ENCODE peak calls at places on chromosome 1, in seven cellular contexts. Z, P, X, G, U, O and A are unnamed samples.

GRCh38 chr1:170145691-170146676 is at the start of gene NTMT2:
- DNase-seq in Z (no peak), P (no peak), X (no peak), G (peak; percentile 10), U (no peak), O (no peak), A (peak; percentile 50)

GRCh38 chr1:212794561-212795014 is 2.9 kb downstream of the TATDN3 start:
- DNase-seq in Z (no peak), P (no peak), X (no peak), G (no peak), U (no peak), O (no peak), A (no peak)

GRCh38 chr1:6384135-6384534 is 9.4 kb downstream of the ACOT7 start:
- DNase-seq in Z (no peak), P (no peak), X (no peak), G (no peak), U (no peak), O (no peak), A (no peak)

GRCh38 chr1:36781098-36781497 is 253.2 kb downstream of the GRIK3 start:
- DNase-seq in Z (no peak), P (no peak), X (no peak), G (no peak), U (no peak), O (no peak), A (no peak)

GRCh38 chr1:167263784-167264464 is 43.2 kb downstream of the POU2F1 start:
- DNase-seq in Z (no peak), P (no peak), X (no peak), G (no peak), U (no peak), O (no peak), A (no peak)

GRCh38 chr1:244794071-244794470 is 41.4 kb upstream of the COX20 start:
- DNase-seq in Z (no peak), P (no peak), X (no peak), G (no peak), U (no peak), O (no peak), A (no peak)

GRCh38 chr1:84078108-84078823 is 65.8 kb upstream of the PRKACB start:
- DNase-seq in Z (peak; percentile 43), P (peak; percentile 40), X (no peak), G (peak; percentile 21), U (peak; percentile 3), O (no peak), A (peak; percentile 36)

GRCh38 chr1:52368383-52369172 is 2.6 kb upstream of the CC2D1B start:
- DNase-seq in Z (peak; percentile 35), P (no peak), X (no peak), G (peak; percentile 55), U (peak; percentile 48), O (peak; percentile 71), A (peak; percentile 87)

GRCh38 chr1:33895396-33895795 is 31.5 kb downstream of the HMGB4 start:
- DNase-seq in Z (no peak), P (no peak), X (no peak), G (no peak), U (no peak), O (no peak), A (no peak)

GRCh38 chr1:225361176-225361575 is 66.7 kb downstream of the LBR start:
- DNase-seq in Z (no peak), P (no peak), X (no peak), G (no peak), U (no peak), O (no peak), A (no peak)

GRCh38 chr1:8075511-8076051 is 49.5 kb upstream of the ERRFI1 start:
- DNase-seq in Z (no peak), P (no peak), X (no peak), G (no peak), U (no peak), O (no peak), A (no peak)

GRCh38 chr1:115458426-115459114 is 120.5 kb upstream of the NGF start:
- DNase-seq in Z (no peak), P (no peak), X (no peak), G (no peak), U (no peak), O (no peak), A (no peak)

GRCh38 chr1:19477284-19478240 is 7.8 kb downstream of the CAPZB start:
- DNase-seq in Z (no peak), P (no peak), X (no peak), G (no peak), U (peak; percentile 29), O (peak; percentile 51), A (no peak)

GRCh38 chr1:44323952-44324351 is 31.1 kb downstream of the ERI3 start:
- DNase-seq in Z (no peak), P (no peak), X (no peak), G (no peak), U (no peak), O (no peak), A (no peak)

GRCh38 chr1:19909971-19910370 is 13.4 kb downstream of the PLA2G2E start:
- DNase-seq in Z (no peak), P (no peak), X (no peak), G (no peak), U (no peak), O (no peak), A (no peak)

GRCh38 chr1:27542463-27543273 is 52.7 kb upstream of the WASF2 start:
- DNase-seq in Z (peak; percentile 47), P (peak; percentile 91), X (no peak), G (no peak), U (no peak), O (peak; percentile 49), A (peak; percentile 95)

GRCh38 chr1:50970508-50970885 is 452 bp downstream of the CDKN2C start:
- DNase-seq in Z (no peak), P (no peak), X (no peak), G (no peak), U (no peak), O (no peak), A (no peak)

GRCh38 chr1:117652421-117652820 is 46.6 kb downstream of the TENT5C start:
- DNase-seq in Z (no peak), P (no peak), X (no peak), G (no peak), U (no peak), O (no peak), A (no peak)

GRCh38 chr1:19070197-19070651 is 113.7 kb upstream of the IFFO2 start:
- DNase-seq in Z (no peak), P (no peak), X (no peak), G (no peak), U (no peak), O (no peak), A (no peak)

GRCh38 chr1:20082772-20083171 is 12.8 kb downstream of the PLA2G5 start:
- DNase-seq in Z (no peak), P (no peak), X (no peak), G (no peak), U (no peak), O (no peak), A (no peak)

DNA sequence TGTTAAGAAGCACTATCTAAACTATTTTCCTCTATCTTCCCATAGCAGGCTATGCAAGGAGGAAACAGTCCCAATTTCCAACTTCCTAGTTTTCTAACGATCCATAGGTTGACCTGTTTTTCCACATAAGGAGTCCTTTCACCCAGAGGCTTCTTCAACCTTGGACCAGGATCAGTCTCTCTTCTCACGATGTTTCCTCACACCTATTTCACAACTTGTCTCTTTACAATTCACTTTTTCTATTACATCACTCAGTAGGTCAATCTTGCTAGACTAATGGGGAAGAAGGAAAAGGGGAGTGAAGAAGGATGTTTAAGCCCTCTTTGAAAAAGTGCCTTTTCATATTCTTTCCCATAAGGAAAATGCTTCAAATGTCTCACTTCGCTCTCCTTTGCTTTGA is 15.9 kb downstream of the PALMD start:
- DNase-seq in Z (peak; percentile 50), P (no peak), X (no peak), G (no peak), U (no peak), O (no peak), A (no peak)
- H3K36me3 ChIP-seq in Z (no peaks in the 10 kb centered on the region), P (no peaks in the 10 kb centered on the region), X (no peaks in the 10 kb centered on the region), G (no peaks in the 10 kb centered on the region), U (no peaks in the 10 kb centered on the region), O (no peaks in the 10 kb centered on the region), A (no peaks in the 10 kb centered on the region)

DNA sequence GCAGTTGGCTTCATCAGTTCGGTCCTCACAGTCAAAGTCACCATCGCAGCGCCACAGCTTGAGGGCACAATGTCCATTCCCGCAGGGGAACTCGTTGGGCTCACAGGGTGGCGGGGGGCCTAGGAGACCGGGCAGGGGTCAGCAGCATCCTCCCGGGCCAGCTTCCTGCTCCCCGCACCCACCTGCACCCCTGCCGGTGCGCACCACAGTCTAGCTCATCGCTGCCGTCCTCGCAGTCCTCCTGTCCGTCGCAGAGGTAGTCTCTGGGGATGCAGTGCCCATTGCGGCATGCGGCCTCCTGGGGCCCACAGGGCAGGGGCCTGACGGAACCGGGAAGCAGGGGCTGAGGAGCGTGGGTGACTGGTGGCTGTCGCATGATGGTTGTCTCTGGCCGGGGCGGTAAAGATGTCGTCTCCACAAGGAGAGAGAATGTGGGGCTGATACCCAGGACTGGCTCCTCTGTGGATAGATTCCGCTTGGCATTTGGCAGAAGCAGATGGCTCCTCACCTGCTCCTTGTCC is 49.8 kb downstream of the HSPG2 start:
- DNase-seq in Z (no peak), P (no peak), X (no peak), G (no peak), U (no peak), O (no peak), A (no peak)
- H3K36me3 ChIP-seq in Z (peaks cover 37% of the 10 kb centered on the region), P (peaks cover 8% of the 10 kb centered on the region), X (peaks cover 100% of the 10 kb centered on the region), G (no peaks in the 10 kb centered on the region), U (no peaks in the 10 kb centered on the region), O (peaks cover 16% of the 10 kb centered on the region), A (no peaks in the 10 kb centered on the region)

GRCh38 chr1:1260843-1261560 is 12.7 kb downstream of the UBE2J2 start:
- DNase-seq in Z (no peak), P (no peak), X (no peak), G (no peak), U (no peak), O (no peak), A (no peak)

GRCh38 chr1:1259948-1260614 is 13.6 kb upstream of the C1QTNF12 start:
- DNase-seq in Z (no peak), P (peak; percentile 56), X (no peak), G (no peak), U (no peak), O (no peak), A (no peak)

GRCh38 chr1:1256956-1257871 is 10.7 kb upstream of the C1QTNF12 start:
- DNase-seq in Z (no peak), P (peak; percentile 57), X (no peak), G (no peak), U (no peak), O (no peak), A (no peak)

GRCh38 chr1:1259540-1259939 is 13.0 kb upstream of the C1QTNF12 start:
- DNase-seq in Z (no peak), P (no peak), X (no peak), G (no peak), U (no peak), O (no peak), A (no peak)

DNA sequence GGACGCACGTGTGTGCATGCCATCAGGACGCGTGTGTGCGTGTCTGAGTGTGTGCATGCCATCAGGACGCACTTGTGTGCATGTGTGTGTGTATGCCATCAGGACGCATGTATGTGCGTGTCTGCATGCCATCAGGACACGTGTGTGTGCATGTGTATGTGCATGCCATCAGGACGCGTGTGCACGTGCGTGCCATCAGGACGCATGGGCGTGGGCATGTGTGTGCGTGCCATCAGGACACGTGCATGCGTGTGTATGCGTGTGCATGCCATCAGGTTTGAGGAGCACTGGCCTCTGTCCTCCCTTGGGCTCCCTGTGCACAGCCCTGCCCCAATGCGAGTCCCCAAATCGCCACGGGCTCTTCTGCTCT is 12.6 kb upstream of the C1QTNF12 start:
- DNase-seq in Z (no peak), P (no peak), X (no peak), G (no peak), U (no peak), O (no peak), A (no peak)
- H3K36me3 ChIP-seq in Z (peaks cover 42% of the 10 kb centered on the region), P (peaks cover 72% of the 10 kb centered on the region), X (peaks cover 90% of the 10 kb centered on the region), G (peaks cover 72% of the 10 kb centered on the region), U (peaks cover 25% of the 10 kb centered on the region), O (peaks cover 37% of the 10 kb centered on the region), A (no peaks in the 10 kb centered on the region)

GRCh38 chr1:154948079-154948478 is 7.8 kb downstream of the PBXIP1 start:
- DNase-seq in Z (no peak), P (no peak), X (no peak), G (no peak), U (no peak), O (no peak), A (no peak)
- H3K36me3 ChIP-seq in Z (no peaks in the 10 kb centered on the region), P (no peaks in the 10 kb centered on the region), X (peaks cover 61% of the 10 kb centered on the region), G (no peaks in the 10 kb centered on the region), U (peaks cover 56% of the 10 kb centered on the region), O (peaks cover 10% of the 10 kb centered on the region), A (no peaks in the 10 kb centered on the region)